ENCODE peak calls at places on chromosomes 16 and 17, in seven cellular contexts. R is epithelial cell of esophagus; A is NCI-H774; S is HTR-8/SVneo; Z is T-helper 2 cell; Q is RCC 7860; X is stimulated activated CD4-positive, alpha-beta T cell treated with anti-CD3 and anti-CD28 coated beads, Interleukin-2, amount 100 ng/mL, for 24 hours. I is an unnamed sample.

GRCh38 chr17:3542410-3543088 is 15.1 kb downstream of the TRPV3 start:
- DNase-seq in R (no peak), A (no peak), S (no peak), Z (no peak), Q (no peak), X (no peak), I (no peak)

GRCh38 chr17:40540448-40540847 is 24.8 kb downstream of the CCR7 start:
- DNase-seq in R (no peak), A (no peak), S (no peak), Z (no peak), Q (no peak), X (peak), I (no peak)

GRCh38 chr16:30075503-30076275 is at the start of gene PPP4C:
- DNase-seq in R (peak), A (peak), S (peak), Z (peak), Q (peak), X (peak), I (peak)

GRCh38 chr17:17537311-17538099 is 41.3 kb upstream of the RASD1 start:
- DNase-seq in R (no peak), A (no peak), S (no peak), Z (no peak), Q (no peak), X (no peak), I (no peak)

GRCh38 chr17:61362852-61363600 is 36.6 kb upstream of the TBX2 start:
- DNase-seq in R (no peak), A (no peak), S (no peak), Z (no peak), Q (no peak), X (no peak), I (no peak)

GRCh38 chr16:53741546-53741945 is 37.6 kb downstream of the FTO start:
- DNase-seq in R (peak), A (no peak), S (no peak), Z (no peak), Q (no peak), X (no peak), I (no peak)

GRCh38 chr17:50461550-50462132 is 7.0 kb downstream of the CHAD start:
- DNase-seq in R (no peak), A (no peak), S (no peak), Z (no peak), Q (no peak), X (no peak), I (no peak)

GRCh38 chr17:14355556-14355955 is 54.7 kb downstream of the HS3ST3B1 start:
- DNase-seq in R (no peak), A (no peak), S (no peak), Z (no peak), Q (no peak), X (no peak), I (no peak)

GRCh38 chr17:44911133-44912001 is 3.9 kb downstream of the GFAP start:
- DNase-seq in R (peak), A (peak), S (peak), Z (peak), Q (no peak), X (peak), I (peak)

GRCh38 chr16:75188832-75189477 is 18.0 kb downstream of the CTRB2 start:
- DNase-seq in R (peak), A (no peak), S (no peak), Z (no peak), Q (no peak), X (no peak), I (no peak)

GRCh38 chr17:79627184-79627765 is 16.4 kb upstream of the RBFOX3 start:
- DNase-seq in R (no peak), A (no peak), S (no peak), Z (no peak), Q (no peak), X (no peak), I (no peak)

GRCh38 chr17:6981426-6981825 is 14.4 kb upstream of the ALOX12 start:
- DNase-seq in R (no peak), A (no peak), S (no peak), Z (no peak), Q (no peak), X (no peak), I (no peak)

GRCh38 chr17:42311240-42312034 is 23.1 kb downstream of the STAT5A start:
- DNase-seq in R (peak), A (no peak), S (no peak), Z (no peak), Q (no peak), X (peak), I (peak)

GRCh38 chr17:48546924-48547838 is 2.3 kb upstream of the HOXB2 start:
- DNase-seq in R (no peak), A (no peak), S (no peak), Z (no peak), Q (no peak), X (no peak), I (no peak)

GRCh38 chr16:84387021-84387420 is 18.7 kb downstream of the ATP2C2 start:
- DNase-seq in R (no peak), A (no peak), S (no peak), Z (no peak), Q (no peak), X (no peak), I (no peak)

GRCh38 chr16:54687043-54687655 is 243.5 kb upstream of the IRX5 start:
- DNase-seq in R (no peak), A (no peak), S (no peak), Z (no peak), Q (no peak), X (no peak), I (no peak)

GRCh38 chr16:56600398-56600999 is 7.9 kb upstream of the MT2A start:
- DNase-seq in R (peak), A (no peak), S (peak), Z (no peak), Q (peak), X (no peak), I (peak)

GRCh38 chr16:70679653-70680494 is 6.0 kb downstream of the MTSS2 start:
- DNase-seq in R (no peak), A (no peak), S (no peak), Z (no peak), Q (no peak), X (no peak), I (no peak)

GRCh38 chr16:74726736-74727135 is 26.1 kb upstream of the MLKL start:
- DNase-seq in R (no peak), A (no peak), S (no peak), Z (no peak), Q (peak), X (peak), I (no peak)

GRCh38 chr17:38451840-38452529 is 23.7 kb downstream of the ARHGAP23 start:
- DNase-seq in R (peak), A (no peak), S (peak), Z (no peak), Q (peak), X (no peak), I (peak)

GRCh38 chr16:27243725-27244362 is 24.7 kb downstream of the NSMCE1 start:
- DNase-seq in R (no peak), A (no peak), S (no peak), Z (no peak), Q (no peak), X (no peak), I (no peak)

GRCh38 chr17:68694791-68695485 is 93.8 kb upstream of the FAM20A start:
- DNase-seq in R (no peak), A (no peak), S (no peak), Z (no peak), Q (no peak), X (no peak), I (peak)

GRCh38 chr17:46039592-46040186 is 40.6 kb downstream of the STH start:
- DNase-seq in R (no peak), A (no peak), S (no peak), Z (no peak), Q (no peak), X (no peak), I (no peak)

GRCh38 chr17:41629826-41630670 is 5.7 kb upstream of the KRT17 start:
- DNase-seq in R (no peak), A (no peak), S (no peak), Z (no peak), Q (no peak), X (no peak), I (no peak)